ENCODE peak calls at places on chromosome 2, in six cellular contexts. Q, N, L, C, T and Z are unnamed samples.

GRCh38 chr2:64054166-64054915 is 35.1 kb upstream of the VPS54 start:
- DNase-seq in Q (no peak), N (no peak), L (no peak), C (no peak), T (no peak), Z (no peak)

GRCh38 chr2:159903404-159904126 is 105.6 kb upstream of the CD302 start:
- DNase-seq in Q (no peak), N (no peak), L (no peak), C (no peak), T (no peak), Z (no peak)

GRCh38 chr2:66436546-66436945 is 1.6 kb downstream of the MEIS1 start:
- DNase-seq in Q (no peak), N (no peak), L (no peak), C (no peak), T (no peak), Z (no peak)

GRCh38 chr2:9648821-9649220 is 18.0 kb upstream of the YWHAQ start:
- DNase-seq in Q (no peak), N (no peak), L (no peak), C (no peak), T (no peak), Z (no peak)

GRCh38 chr2:4340536-4340935 is 637.2 kb downstream of the DCDC2C start:
- DNase-seq in Q (no peak), N (no peak), L (no peak), C (no peak), T (no peak), Z (no peak)

GRCh38 chr2:204452464-204453023 is 92.7 kb upstream of the PARD3B start:
- DNase-seq in Q (no peak), N (peak; percentile 87), L (peak; percentile 74), C (no peak), T (peak; percentile 98), Z (no peak)

GRCh38 chr2:106157416-106157815 is 36.7 kb downstream of the UXS1 start:
- DNase-seq in Q (no peak), N (no peak), L (no peak), C (no peak), T (no peak), Z (no peak)

GRCh38 chr2:43475137-43475846 is 120.5 kb downstream of the THADA start:
- DNase-seq in Q (no peak), N (no peak), L (no peak), C (no peak), T (peak; percentile 19), Z (no peak)

GRCh38 chr2:84022810-84023431 is 436.2 kb downstream of the SUCLG1 start:
- DNase-seq in Q (no peak), N (peak; percentile 73), L (peak; percentile 72), C (peak; percentile 22), T (peak; percentile 60), Z (peak; percentile 16)

GRCh38 chr2:2825516-2826208 is 494.6 kb upstream of the MYT1L start:
- DNase-seq in Q (no peak), N (no peak), L (no peak), C (no peak), T (no peak), Z (peak; percentile 23)

GRCh38 chr2:70115646-70116442 is 28.6 kb downstream of the PCBP1 start:
- DNase-seq in Q (no peak), N (no peak), L (no peak), C (no peak), T (no peak), Z (no peak)

GRCh38 chr2:131146255-131146654 is 41.1 kb downstream of the PLEKHB2 start:
- DNase-seq in Q (no peak), N (no peak), L (no peak), C (no peak), T (no peak), Z (no peak)

GRCh38 chr2:71340176-71340575 is 8.6 kb downstream of the ZNF638 start:
- DNase-seq in Q (no peak), N (no peak), L (no peak), C (no peak), T (no peak), Z (no peak)

GRCh38 chr2:76268928-76269327 is 558.2 kb upstream of the GCFC2 start:
- DNase-seq in Q (no peak), N (peak; percentile 11), L (no peak), C (no peak), T (peak; percentile 5), Z (peak; percentile 25)

GRCh38 chr2:160294339-160294803 is 94.3 kb upstream of the ITGB6 start:
- DNase-seq in Q (no peak), N (peak; percentile 41), L (no peak), C (no peak), T (peak; percentile 92), Z (no peak)

GRCh38 chr2:207337234-207338219 is 171.8 kb upstream of the KLF7 start:
- DNase-seq in Q (no peak), N (peak; percentile 63), L (no peak), C (no peak), T (peak; percentile 63), Z (no peak)

GRCh38 chr2:112482309-112483046 is 522 bp downstream of the TTL start:
- DNase-seq in Q (no peak), N (peak; percentile 54), L (peak; percentile 25), C (peak; percentile 39), T (peak; percentile 42), Z (peak; percentile 77)

GRCh38 chr2:12227941-12228608 is 481.6 kb downstream of the LPIN1 start:
- DNase-seq in Q (no peak), N (no peak), L (no peak), C (no peak), T (peak; percentile 81), Z (no peak)

GRCh38 chr2:7625392-7626138 is 708.4 kb downstream of the RNF144A start:
- DNase-seq in Q (peak; percentile 19), N (no peak), L (no peak), C (no peak), T (no peak), Z (no peak)

GRCh38 chr2:166417669-166418068 is 41.9 kb upstream of the SCN9A start:
- DNase-seq in Q (no peak), N (peak; percentile 58), L (peak; percentile 70), C (no peak), T (peak; percentile 65), Z (no peak)

GRCh38 chr2:234178309-234179030 is 128.0 kb downstream of the SPP2 start:
- DNase-seq in Q (no peak), N (peak; percentile 77), L (no peak), C (no peak), T (peak; percentile 10), Z (no peak)

GRCh38 chr2:196252408-196253114 is 81.2 kb upstream of the STK17B start:
- DNase-seq in Q (no peak), N (no peak), L (no peak), C (no peak), T (peak; percentile 54), Z (no peak)

GRCh38 chr2:23513245-23513880 is 128.4 kb downstream of the KLHL29 start:
- DNase-seq in Q (no peak), N (no peak), L (no peak), C (no peak), T (no peak), Z (no peak)

GRCh38 chr2:127305985-127306585 is 12.1 kb upstream of the ERCC3 start:
- DNase-seq in Q (no peak), N (no peak), L (no peak), C (no peak), T (no peak), Z (no peak)

GRCh38 chr2:120439067-120439368 is 93.1 kb downstream of the INHBB start:
- DNase-seq in Q (no peak), N (no peak), L (no peak), C (no peak), T (no peak), Z (no peak)

GRCh38 chr2:20382965-20383800 is 32.5 kb upstream of the PUM2 start:
- DNase-seq in Q (no peak), N (peak; percentile 33), L (no peak), C (no peak), T (peak; percentile 92), Z (no peak)

GRCh38 chr2:105933906-105934305 is 189.2 kb downstream of the NCK2 start:
- DNase-seq in Q (no peak), N (no peak), L (no peak), C (no peak), T (no peak), Z (no peak)

GRCh38 chr2:68589963-68590362 is 53.4 kb upstream of the PROKR1 start:
- DNase-seq in Q (no peak), N (peak; percentile 22), L (no peak), C (no peak), T (no peak), Z (no peak)
- TF ChIP-seq USF2 in Q (no peak), N (no peak), L (no peak), C (no peak), T (no peak), Z (no peak)

GRCh38 chr2:220437938-220438337 is 810.5 kb downstream of the SLC4A3 start:
- DNase-seq in Q (no peak), N (no peak), L (no peak), C (no peak), T (peak; percentile 30), Z (no peak)

GRCh38 chr2:220432645-220433044 is 805.2 kb downstream of the SLC4A3 start:
- DNase-seq in Q (peak; percentile 2), N (no peak), L (no peak), C (no peak), T (no peak), Z (no peak)

GRCh38 chr2:220434365-220434764 is 806.9 kb downstream of the SLC4A3 start:
- DNase-seq in Q (no peak), N (peak; percentile 27), L (no peak), C (no peak), T (peak; percentile 97), Z (no peak)
- TF ChIP-seq USF2 in Q (no peak), N (no peak), L (no peak), C (no peak), T (no peak), Z (no peak)

GRCh38 chr2:60416221-60417008 is 137.0 kb downstream of the BCL11A start:
- DNase-seq in Q (no peak), N (peak; percentile 13), L (no peak), C (no peak), T (peak; percentile 3), Z (no peak)

GRCh38 chr2:60413069-60413818 is 140.2 kb downstream of the BCL11A start:
- DNase-seq in Q (no peak), N (no peak), L (no peak), C (no peak), T (no peak), Z (no peak)

GRCh38 chr2:60413819-60414178 is 139.7 kb downstream of the BCL11A start:
- DNase-seq in Q (peak; percentile 78), N (no peak), L (no peak), C (no peak), T (no peak), Z (no peak)

GRCh38 chr2:60415814-60416213 is 137.6 kb downstream of the BCL11A start:
- DNase-seq in Q (no peak), N (no peak), L (no peak), C (no peak), T (no peak), Z (no peak)

DNA sequence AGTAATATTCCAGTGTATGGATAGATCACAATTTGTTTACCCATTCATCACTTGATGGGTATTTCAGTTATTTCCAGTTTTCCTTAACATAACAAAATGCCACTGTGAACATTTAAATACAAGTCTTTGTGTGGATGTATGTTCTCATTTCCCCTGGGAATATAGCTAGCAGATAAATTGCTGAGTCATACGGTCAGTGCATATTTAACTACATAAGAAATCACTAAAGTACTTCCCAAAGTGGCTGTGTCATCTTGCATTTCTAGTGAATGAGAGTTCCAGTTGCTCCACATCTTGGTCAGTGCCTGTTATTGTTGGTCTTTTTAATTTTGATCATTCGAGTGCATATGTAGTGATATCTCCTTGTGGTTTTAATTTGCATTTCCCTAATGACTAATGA is 138.7 kb downstream of the BCL11A start:
- DNase-seq in Q (no peak), N (peak; percentile 38), L (no peak), C (no peak), T (peak; percentile 70), Z (no peak)
- TF ChIP-seq USF2 in Q (no peak), N (no peak), L (no peak), C (no peak), T (no peak), Z (no peak)

GRCh38 chr2:134463726-134464076 is 209.8 kb downstream of the MGAT5 start:
- DNase-seq in Q (no peak), N (no peak), L (no peak), C (no peak), T (no peak), Z (no peak)
- TF ChIP-seq USF2 in Q (no peak), N (no peak), L (no peak), C (no peak), T (no peak), Z (no peak)